ENCODE peak calls at places on chromosomes 6 and 20, in seven cellular contexts. K is choroid plexus epithelial cell; L is stimulated activated naive CD8-positive, alpha-beta T cell treated with anti-CD3 and anti-CD28 coated beads, Interleukin-15, Interleukin-2, amounts not matched to agents 100 U/mL and 50 U/mL, for 24 hours; N is stimulated activated CD4-positive, alpha-beta T cell treated with anti-CD3 and anti-CD28 coated beads, Interleukin-4, amount 100 ng/mL, for 48 hours; A is NCI-H1417; F is GM20000; X is ACHN. E is an unnamed sample.

GRCh38 chr6:47700596-47700995 is 2.2 kb downstream of the ADGRF4 start:
- DNase-seq in K (no peak), L (no peak), N (no peak), A (no peak), F (no peak), X (no peak), E (no peak)

GRCh38 chr6:154127638-154128037 is 88.6 kb downstream of the OPRM1 start:
- DNase-seq in K (peak), L (no peak), N (no peak), A (peak), F (no peak), X (no peak), E (no peak)

GRCh38 chr6:33172307-33173227 is 19.7 kb downstream of the COL11A2 start:
- DNase-seq in K (peak), L (no peak), N (no peak), A (peak), F (peak), X (peak), E (no peak)

GRCh38 chr6:157281570-157281969 is 41.7 kb downstream of the TMEM242 start:
- DNase-seq in K (no peak), L (no peak), N (no peak), A (peak), F (no peak), X (no peak), E (no peak)

GRCh38 chr6:120816862-120817261 is 517.4 kb downstream of the TBC1D32 start:
- DNase-seq in K (no peak), L (no peak), N (no peak), A (no peak), F (no peak), X (no peak), E (no peak)

GRCh38 chr20:51190783-51191180 is 167.9 kb upstream of the KCNG1 start:
- DNase-seq in K (no peak), L (no peak), N (no peak), A (no peak), F (no peak), X (no peak), E (no peak)

GRCh38 chr6:2563635-2564034 is 187.1 kb downstream of the MYLK4 start:
- DNase-seq in K (peak), L (peak), N (no peak), A (no peak), F (peak), X (no peak), E (no peak)

GRCh38 chr20:32520927-32521203 is 64.3 kb downstream of the NOL4L start:
- DNase-seq in K (no peak), L (no peak), N (no peak), A (no peak), F (no peak), X (no peak), E (no peak)

GRCh38 chr20:19272976-19273654 is 60.7 kb downstream of the SLC24A3 start:
- DNase-seq in K (no peak), L (no peak), N (no peak), A (no peak), F (no peak), X (no peak), E (no peak)

GRCh38 chr20:5056801-5057599 is 55.7 kb upstream of the SLC23A2 start:
- DNase-seq in K (peak), L (peak), N (peak), A (no peak), F (peak), X (peak), E (no peak)

GRCh38 chr20:47682916-47683315 is 102.4 kb downstream of the SULF2 start:
- DNase-seq in K (no peak), L (no peak), N (no peak), A (no peak), F (no peak), X (no peak), E (no peak)

GRCh38 chr6:138818496-138819194 is 22.8 kb downstream of the ECT2L start:
- DNase-seq in K (no peak), L (peak), N (no peak), A (no peak), F (peak), X (no peak), E (no peak)

GRCh38 chr6:107531868-107532267 is 42.0 kb downstream of the SOBP start:
- DNase-seq in K (no peak), L (no peak), N (no peak), A (no peak), F (no peak), X (no peak), E (no peak)

GRCh38 chr20:33927703-33928102 is 66.0 kb upstream of the RALY start:
- DNase-seq in K (no peak), L (no peak), N (no peak), A (peak), F (no peak), X (no peak), E (no peak)

GRCh38 chr6:166929534-166930189 is 26.7 kb downstream of the RNASET2 start:
- DNase-seq in K (no peak), L (no peak), N (no peak), A (no peak), F (no peak), X (no peak), E (no peak)

GRCh38 chr6:29864037-29864795 is 36.6 kb downstream of the HLA-G start:
- DNase-seq in K (no peak), L (no peak), N (no peak), A (no peak), F (no peak), X (no peak), E (no peak)

GRCh38 chr6:46657642-46658041 is 4.9 kb downstream of the SLC25A27 start:
- DNase-seq in K (no peak), L (no peak), N (no peak), A (no peak), F (no peak), X (no peak), E (no peak)

GRCh38 chr6:32879691-32880090 is 25.7 kb downstream of the PSMB9 start:
- DNase-seq in K (no peak), L (no peak), N (no peak), A (no peak), F (no peak), X (no peak), E (no peak)

GRCh38 chr6:169933839-169934698 is 182.6 kb downstream of the ERMARD start:
- DNase-seq in K (no peak), L (no peak), N (no peak), A (no peak), F (no peak), X (no peak), E (no peak)

GRCh38 chr6:37516920-37517405 is 17.3 kb upstream of the CCDC167 start:
- DNase-seq in K (no peak), L (no peak), N (no peak), A (peak), F (no peak), X (no peak), E (peak)

GRCh38 chr6:2072450-2072849 is 173.0 kb downstream of the GMDS start:
- DNase-seq in K (peak), L (no peak), N (no peak), A (no peak), F (no peak), X (no peak), E (no peak)

GRCh38 chr20:19003759-19004336 is 190.3 kb downstream of the SCP2D1 start:
- DNase-seq in K (no peak), L (no peak), N (no peak), A (no peak), F (no peak), X (no peak), E (no peak)

GRCh38 chr20:23639490-23639958 is 1.8 kb upstream of the CST3 start:
- DNase-seq in K (no peak), L (no peak), N (no peak), A (no peak), F (no peak), X (no peak), E (no peak)

E was measured in NCI-H1105.